ENCODE peak calls at places on chromosomes 16 and 17, in nine cellular contexts. One of them, this sample, is unnamed.

GRCh38 chr17:3667366-3668278 is 756 bp downstream of the TAX1BP3 start:
- DNase-seq in colonic mucosa: peak; percentile 92
- DNase-seq in lung: peak; percentile 89
- DNase-seq in brain microvascular endothelial cell: peak; percentile 87
- DNase-seq in thoracic aorta: peak; percentile 48
- DNase-seq in A673: peak; percentile 80
- DNase-seq in IMR-90: peak; percentile 91
- DNase-seq in AG04450: peak; percentile 83
- DNase-seq in transverse colon: peak; percentile 90
- DNase-seq in this sample: peak; percentile 89

GRCh38 chr16:13839577-13839976 is 80.4 kb upstream of the ERCC4 start:
- DNase-seq in colonic mucosa: no peak
- DNase-seq in lung: no peak
- DNase-seq in brain microvascular endothelial cell: no peak
- DNase-seq in thoracic aorta: no peak
- DNase-seq in A673: no peak
- DNase-seq in IMR-90: no peak
- DNase-seq in AG04450: no peak
- DNase-seq in transverse colon: no peak
- DNase-seq in this sample: no peak

GRCh38 chr17:34291721-34292348 is 6.3 kb downstream of the CCL11 start:
- DNase-seq in colonic mucosa: no peak
- DNase-seq in lung: no peak
- DNase-seq in brain microvascular endothelial cell: no peak
- DNase-seq in thoracic aorta: no peak
- DNase-seq in A673: no peak
- DNase-seq in IMR-90: no peak
- DNase-seq in AG04450: no peak
- DNase-seq in transverse colon: no peak
- DNase-seq in this sample: no peak

GRCh38 chr17:64253470-64253869 is 9.6 kb downstream of the TEX2 start:
- DNase-seq in colonic mucosa: no peak
- DNase-seq in lung: no peak
- DNase-seq in brain microvascular endothelial cell: no peak
- DNase-seq in thoracic aorta: no peak
- DNase-seq in A673: no peak
- DNase-seq in IMR-90: no peak
- DNase-seq in AG04450: no peak
- DNase-seq in transverse colon: no peak
- DNase-seq in this sample: no peak

GRCh38 chr17:38815576-38816193 is 9.4 kb downstream of the CWC25 start:
- DNase-seq in colonic mucosa: no peak
- DNase-seq in lung: no peak
- DNase-seq in brain microvascular endothelial cell: peak; percentile 79
- DNase-seq in thoracic aorta: no peak
- DNase-seq in A673: no peak
- DNase-seq in IMR-90: peak; percentile 59
- DNase-seq in AG04450: no peak
- DNase-seq in transverse colon: no peak
- DNase-seq in this sample: peak; percentile 45

GRCh38 chr17:63042443-63042842 is 76.4 kb downstream of the TANC2 start:
- DNase-seq in colonic mucosa: no peak
- DNase-seq in lung: no peak
- DNase-seq in brain microvascular endothelial cell: no peak
- DNase-seq in thoracic aorta: no peak
- DNase-seq in A673: no peak
- DNase-seq in IMR-90: no peak
- DNase-seq in AG04450: no peak
- DNase-seq in transverse colon: no peak
- DNase-seq in this sample: no peak

GRCh38 chr16:85266857-85267256 is 154.6 kb upstream of the CIBAR2 start:
- DNase-seq in colonic mucosa: no peak
- DNase-seq in lung: no peak
- DNase-seq in brain microvascular endothelial cell: no peak
- DNase-seq in thoracic aorta: no peak
- DNase-seq in A673: peak; percentile 40
- DNase-seq in IMR-90: no peak
- DNase-seq in AG04450: no peak
- DNase-seq in transverse colon: no peak
- DNase-seq in this sample: no peak

GRCh38 chr17:1031711-1032110 is 34.8 kb downstream of the TIMM22 start:
- DNase-seq in colonic mucosa: peak; percentile 42
- DNase-seq in lung: no peak
- DNase-seq in brain microvascular endothelial cell: no peak
- DNase-seq in thoracic aorta: no peak
- DNase-seq in A673: peak; percentile 81
- DNase-seq in IMR-90: no peak
- DNase-seq in AG04450: no peak
- DNase-seq in transverse colon: peak; percentile 34
- DNase-seq in this sample: no peak

GRCh38 chr17:16304832-16305231 is 48.4 kb downstream of the CENPV start:
- DNase-seq in colonic mucosa: no peak
- DNase-seq in lung: no peak
- DNase-seq in brain microvascular endothelial cell: peak; percentile 43
- DNase-seq in thoracic aorta: no peak
- DNase-seq in A673: peak; percentile 51
- DNase-seq in IMR-90: peak; percentile 56
- DNase-seq in AG04450: no peak
- DNase-seq in transverse colon: no peak
- DNase-seq in this sample: no peak

GRCh38 chr17:46121841-46122485 is 71.3 kb downstream of the KANSL1 start:
- DNase-seq in colonic mucosa: no peak
- DNase-seq in lung: no peak
- DNase-seq in brain microvascular endothelial cell: no peak
- DNase-seq in thoracic aorta: no peak
- DNase-seq in A673: no peak
- DNase-seq in IMR-90: no peak
- DNase-seq in AG04450: no peak
- DNase-seq in transverse colon: no peak
- DNase-seq in this sample: no peak

GRCh38 chr17:75981019-75981615 is 2.1 kb downstream of the TEN1 start:
- DNase-seq in colonic mucosa: no peak
- DNase-seq in lung: no peak
- DNase-seq in brain microvascular endothelial cell: no peak
- DNase-seq in thoracic aorta: no peak
- DNase-seq in A673: no peak
- DNase-seq in IMR-90: no peak
- DNase-seq in AG04450: no peak
- DNase-seq in transverse colon: no peak
- DNase-seq in this sample: no peak

GRCh38 chr16:69761983-69762842 is at the start of gene WWP2:
- DNase-seq in colonic mucosa: peak; percentile 75
- DNase-seq in lung: peak; percentile 73
- DNase-seq in brain microvascular endothelial cell: peak; percentile 21
- DNase-seq in thoracic aorta: no peak
- DNase-seq in A673: peak; percentile 86
- DNase-seq in IMR-90: peak; percentile 55
- DNase-seq in AG04450: peak; percentile 16
- DNase-seq in transverse colon: peak; percentile 82
- DNase-seq in this sample: peak; percentile 80

GRCh38 chr16:52837251-52837650 is 215.4 kb downstream of the CHD9NB start:
- DNase-seq in colonic mucosa: no peak
- DNase-seq in lung: no peak
- DNase-seq in brain microvascular endothelial cell: no peak
- DNase-seq in thoracic aorta: no peak
- DNase-seq in A673: no peak
- DNase-seq in IMR-90: peak; percentile 6
- DNase-seq in AG04450: no peak
- DNase-seq in transverse colon: no peak
- DNase-seq in this sample: peak; percentile 8

GRCh38 chr16:72536673-72537435 is 364.9 kb upstream of the PMFBP1 start:
- DNase-seq in colonic mucosa: no peak
- DNase-seq in lung: no peak
- DNase-seq in brain microvascular endothelial cell: no peak
- DNase-seq in thoracic aorta: no peak
- DNase-seq in A673: no peak
- DNase-seq in IMR-90: peak; percentile 54
- DNase-seq in AG04450: no peak
- DNase-seq in transverse colon: no peak
- DNase-seq in this sample: no peak

GRCh38 chr17:9237053-9237410 is 215.7 kb downstream of the NTN1 start:
- DNase-seq in colonic mucosa: no peak
- DNase-seq in lung: no peak
- DNase-seq in brain microvascular endothelial cell: no peak
- DNase-seq in thoracic aorta: no peak
- DNase-seq in A673: no peak
- DNase-seq in IMR-90: no peak
- DNase-seq in AG04450: no peak
- DNase-seq in transverse colon: no peak
- DNase-seq in this sample: no peak

GRCh38 chr17:75012320-75013076 is at the start of gene MRPL58:
- DNase-seq in colonic mucosa: peak; percentile 81
- DNase-seq in lung: peak; percentile 83
- DNase-seq in brain microvascular endothelial cell: peak; percentile 77
- DNase-seq in thoracic aorta: peak; percentile 26
- DNase-seq in A673: peak; percentile 94
- DNase-seq in IMR-90: peak; percentile 83
- DNase-seq in AG04450: peak; percentile 72
- DNase-seq in transverse colon: peak; percentile 86
- DNase-seq in this sample: peak; percentile 85

GRCh38 chr16:14007460-14007859 is 63.7 kb upstream of the MRTFB start:
- DNase-seq in colonic mucosa: no peak
- DNase-seq in lung: no peak
- DNase-seq in brain microvascular endothelial cell: peak; percentile 45
- DNase-seq in thoracic aorta: no peak
- DNase-seq in A673: peak; percentile 42
- DNase-seq in IMR-90: peak; percentile 92
- DNase-seq in AG04450: no peak
- DNase-seq in transverse colon: no peak
- DNase-seq in this sample: no peak

GRCh38 chr17:75622771-75623273 is 10.4 kb upstream of the SMIM5 start:
- DNase-seq in colonic mucosa: no peak
- DNase-seq in lung: no peak
- DNase-seq in brain microvascular endothelial cell: no peak
- DNase-seq in thoracic aorta: no peak
- DNase-seq in A673: no peak
- DNase-seq in IMR-90: no peak
- DNase-seq in AG04450: no peak
- DNase-seq in transverse colon: no peak
- DNase-seq in this sample: no peak

GRCh38 chr16:27429981-27430441 is 28.0 kb downstream of the IL21R start:
- DNase-seq in colonic mucosa: peak; percentile 9
- DNase-seq in lung: peak; percentile 24
- DNase-seq in brain microvascular endothelial cell: no peak
- DNase-seq in thoracic aorta: no peak
- DNase-seq in A673: no peak
- DNase-seq in IMR-90: no peak
- DNase-seq in AG04450: no peak
- DNase-seq in transverse colon: no peak
- DNase-seq in this sample: no peak

GRCh38 chr17:67638871-67639270 is 78.9 kb upstream of the NOL11 start:
- DNase-seq in colonic mucosa: no peak
- DNase-seq in lung: no peak
- DNase-seq in brain microvascular endothelial cell: no peak
- DNase-seq in thoracic aorta: no peak
- DNase-seq in A673: no peak
- DNase-seq in IMR-90: no peak
- DNase-seq in AG04450: no peak
- DNase-seq in transverse colon: no peak
- DNase-seq in this sample: no peak
- TF ChIP-seq CTCF in colonic mucosa: no peak
- TF ChIP-seq CTCF in lung: no peak
- TF ChIP-seq CTCF in brain microvascular endothelial cell: no peak
- TF ChIP-seq CTCF in thoracic aorta: no peak
- TF ChIP-seq CTCF in A673: no peak
- TF ChIP-seq CTCF in IMR-90: no peak
- TF ChIP-seq CTCF in AG04450: no peak
- TF ChIP-seq CTCF in transverse colon: no peak
- TF ChIP-seq CTCF in this sample: no peak

GRCh38 chr17:61247438-61247837 is 152.2 kb upstream of the TBX2 start:
- DNase-seq in colonic mucosa: no peak
- DNase-seq in lung: no peak
- DNase-seq in brain microvascular endothelial cell: no peak
- DNase-seq in thoracic aorta: no peak
- DNase-seq in A673: no peak
- DNase-seq in IMR-90: peak; percentile 82
- DNase-seq in AG04450: no peak
- DNase-seq in transverse colon: no peak
- DNase-seq in this sample: no peak
- H3K27ac ChIP-seq in colonic mucosa: no peak overlapping the region
- H3K27ac ChIP-seq in lung: no peak overlapping the region
- H3K27ac ChIP-seq in brain microvascular endothelial cell: no peak overlapping the region
- H3K27ac ChIP-seq in thoracic aorta: no peak overlapping the region
- H3K27ac ChIP-seq in A673: no peak overlapping the region
- H3K27ac ChIP-seq in IMR-90: no peak overlapping the region
- H3K27ac ChIP-seq in AG04450: no peak overlapping the region
- H3K27ac ChIP-seq in transverse colon: peak overlapping the region; percentile 54
- H3K27ac ChIP-seq in this sample: no peak overlapping the region

GRCh38 chr17:81665205-81666091 is 957 bp downstream of the OXLD1 start:
- DNase-seq in colonic mucosa: peak; percentile 36
- DNase-seq in lung: no peak
- DNase-seq in brain microvascular endothelial cell: peak; percentile 15
- DNase-seq in thoracic aorta: no peak
- DNase-seq in A673: peak; percentile 57
- DNase-seq in IMR-90: peak; percentile 6
- DNase-seq in AG04450: no peak
- DNase-seq in transverse colon: peak; percentile 39
- DNase-seq in this sample: peak; percentile 20

GRCh38 chr17:81666092-81666341 is 388 bp downstream of the OXLD1 start:
- DNase-seq in colonic mucosa: peak; percentile 30
- DNase-seq in lung: no peak
- DNase-seq in brain microvascular endothelial cell: peak; percentile 11
- DNase-seq in thoracic aorta: no peak
- DNase-seq in A673: peak; percentile 54
- DNase-seq in IMR-90: peak; percentile 9
- DNase-seq in AG04450: no peak
- DNase-seq in transverse colon: no peak
- DNase-seq in this sample: no peak

GRCh38 chr17:81666342-81667191 is at the start of the genes CCDC137 and OXLD1:
- DNase-seq in colonic mucosa: peak; percentile 97
- DNase-seq in lung: peak; percentile 96
- DNase-seq in brain microvascular endothelial cell: peak; percentile 92
- DNase-seq in thoracic aorta: peak; percentile 83
- DNase-seq in A673: peak; percentile 98
- DNase-seq in IMR-90: peak; percentile 96
- DNase-seq in AG04450: peak; percentile 91
- DNase-seq in transverse colon: peak; percentile 97
- DNase-seq in this sample: peak; percentile 95

GRCh38 chr17:81664051-81664470 is 2.3 kb downstream of the OXLD1 start:
- DNase-seq in colonic mucosa: no peak
- DNase-seq in lung: no peak
- DNase-seq in brain microvascular endothelial cell: no peak
- DNase-seq in thoracic aorta: no peak
- DNase-seq in A673: no peak
- DNase-seq in IMR-90: no peak
- DNase-seq in AG04450: no peak
- DNase-seq in transverse colon: no peak
- DNase-seq in this sample: no peak

GRCh38 chr17:81667754-81668153 is 1.2 kb downstream of the CCDC137 start:
- DNase-seq in colonic mucosa: no peak
- DNase-seq in lung: no peak
- DNase-seq in brain microvascular endothelial cell: no peak
- DNase-seq in thoracic aorta: no peak
- DNase-seq in A673: peak; percentile 74
- DNase-seq in IMR-90: no peak
- DNase-seq in AG04450: no peak
- DNase-seq in transverse colon: no peak
- DNase-seq in this sample: no peak
- TF ChIP-seq CTCF in colonic mucosa: no peak
- TF ChIP-seq CTCF in lung: no peak
- TF ChIP-seq CTCF in brain microvascular endothelial cell: no peak
- TF ChIP-seq CTCF in thoracic aorta: no peak
- TF ChIP-seq CTCF in A673: peak; percentile 72
- TF ChIP-seq CTCF in IMR-90: no peak
- TF ChIP-seq CTCF in AG04450: no peak
- TF ChIP-seq CTCF in transverse colon: no peak
- TF ChIP-seq CTCF in this sample: no peak

GRCh38 chr17:67443931-67444597 is 67.0 kb downstream of the PITPNC1 start:
- DNase-seq in colonic mucosa: no peak
- DNase-seq in lung: no peak
- DNase-seq in brain microvascular endothelial cell: no peak
- DNase-seq in thoracic aorta: no peak
- DNase-seq in A673: peak; percentile 87
- DNase-seq in IMR-90: peak; percentile 43
- DNase-seq in AG04450: no peak
- DNase-seq in transverse colon: no peak
- DNase-seq in this sample: no peak
- H3K27ac ChIP-seq in colonic mucosa: no peak overlapping the region
- H3K27ac ChIP-seq in lung: no peak overlapping the region
- H3K27ac ChIP-seq in brain microvascular endothelial cell: no peak overlapping the region
- H3K27ac ChIP-seq in thoracic aorta: no peak overlapping the region
- H3K27ac ChIP-seq in A673: peak overlapping the region; percentile 79
- H3K27ac ChIP-seq in IMR-90: no peak overlapping the region
- H3K27ac ChIP-seq in AG04450: no peak overlapping the region
- H3K27ac ChIP-seq in transverse colon: peak overlapping the region; percentile 32
- H3K27ac ChIP-seq in this sample: no peak overlapping the region

This sample was measured in RWPE1.